ENCODE peak calls at places on chromosomes 12 and 14, in seven cellular contexts. O is suprapubic skin, S is AG04450, P is aorta, D is body of pancreas, W is esophagus muscularis mucosa, G is BE2C. X is an unnamed sample.

GRCh38 chr12:123748661-123749060 is 13.4 kb upstream of the DNAH10 start:
- DNase-seq in D (no peak), P (no peak), O (no peak), G (no peak), S (no peak), W (no peak), X (peak; percentile 25)

GRCh38 chr14:30211326-30211725 is 283.7 kb upstream of the PRKD1 start:
- DNase-seq in O (no peak), G (no peak), S (no peak), P (no peak), D (no peak), W (no peak), X (peak; percentile 55)

GRCh38 chr14:91250912-91251311 is 6.4 kb upstream of the GPR68 start:
- DNase-seq in P (no peak), O (no peak), D (no peak), W (no peak), G (peak; percentile 40), S (no peak), X (no peak)

GRCh38 chr12:104741072-104741471 is 217.0 kb downstream of the SLC41A2 start:
- DNase-seq in P (no peak), O (no peak), G (no peak), D (no peak), S (no peak), W (no peak), X (no peak)

GRCh38 chr12:58190624-58191023 is 249.3 kb downstream of the ATP23 start:
- DNase-seq in P (no peak), D (no peak), W (no peak), G (no peak), S (no peak), O (no peak), X (no peak)

GRCh38 chr14:74942164-74942563 is 13.2 kb downstream of the PGF start:
- DNase-seq in D (no peak), S (no peak), O (no peak), W (no peak), P (peak; percentile 67), G (no peak), X (no peak)

GRCh38 chr12:104952816-104953215 is 5.3 kb downstream of the SLC41A2 start:
- DNase-seq in S (no peak), D (no peak), P (no peak), O (no peak), G (no peak), W (no peak), X (no peak)

GRCh38 chr12:115166698-115167315 is 482.8 kb upstream of the TBX3 start:
- DNase-seq in S (peak; percentile 4), P (no peak), G (no peak), D (no peak), W (peak; percentile 66), O (no peak), X (peak; percentile 59)

GRCh38 chr14:50082784-50083466 is 33.4 kb downstream of the VCPKMT start:
- DNase-seq in O (no peak), P (no peak), D (no peak), W (no peak), S (peak; percentile 50), G (no peak), X (no peak)

GRCh38 chr14:77140343-77140936 is 1.2 kb downstream of the ZDHHC22 start:
- DNase-seq in D (no peak), W (no peak), P (no peak), S (no peak), O (no peak), G (no peak), X (no peak)

GRCh38 chr12:89064780-89065179 is 287.5 kb downstream of the DUSP6 start:
- DNase-seq in D (no peak), S (no peak), G (no peak), O (no peak), P (no peak), W (peak; percentile 47), X (no peak)

GRCh38 chr14:64952598-64953309 is 10.2 kb upstream of the GPX2 start:
- DNase-seq in D (no peak), P (no peak), G (no peak), S (no peak), W (no peak), O (peak; percentile 10), X (no peak)

GRCh38 chr12:106113042-106113441 is 25.7 kb downstream of the NUAK1 start:
- DNase-seq in S (no peak), P (no peak), G (no peak), O (no peak), W (no peak), D (no peak), X (no peak)

GRCh38 chr12:116146386-116146785 is 131.1 kb downstream of the MED13L start:
- DNase-seq in D (no peak), S (no peak), P (no peak), G (no peak), O (no peak), W (no peak), X (no peak)

GRCh38 chr12:49342066-49342913 is 4.4 kb upstream of the DNAJC22 start:
- DNase-seq in O (peak; percentile 85), W (peak; percentile 91), G (peak; percentile 97), D (peak; percentile 82), S (peak; percentile 30), P (peak; percentile 91), X (peak; percentile 79)

GRCh38 chr12:90936230-90937005 is 18.6 kb downstream of the CCER1 start:
- DNase-seq in W (no peak), P (peak; percentile 64), D (no peak), G (peak; percentile 16), O (no peak), S (no peak), X (no peak)

GRCh38 chr12:24393105-24393504 is 443.6 kb upstream of the SOX5 start:
- DNase-seq in G (no peak), O (no peak), S (no peak), P (no peak), D (no peak), W (no peak), X (no peak)

GRCh38 chr12:13368971-13369370 is 172.4 kb downstream of the EMP1 start:
- DNase-seq in W (peak; percentile 19), O (no peak), P (no peak), D (no peak), S (no peak), G (no peak), X (no peak)

GRCh38 chr12:113005759-113006158 is 27.4 kb downstream of the OAS2 start:
- DNase-seq in W (no peak), O (no peak), D (no peak), P (no peak), G (no peak), S (no peak), X (peak; percentile 37)

GRCh38 chr14:99030436-99030835 is 241.6 kb downstream of the BCL11B start:
- DNase-seq in D (no peak), P (no peak), O (peak; percentile 13), S (no peak), G (no peak), W (no peak), X (no peak)

GRCh38 chr12:65798903-65799302 is 25.4 kb upstream of the HMGA2 start:
- DNase-seq in G (no peak), W (no peak), D (no peak), S (no peak), P (no peak), O (no peak), X (no peak)

GRCh38 chr14:61331992-61332657 is 10.7 kb downstream of the PRKCH start:
- DNase-seq in P (no peak), W (no peak), S (no peak), D (no peak), O (no peak), G (no peak), X (no peak)

DNA sequence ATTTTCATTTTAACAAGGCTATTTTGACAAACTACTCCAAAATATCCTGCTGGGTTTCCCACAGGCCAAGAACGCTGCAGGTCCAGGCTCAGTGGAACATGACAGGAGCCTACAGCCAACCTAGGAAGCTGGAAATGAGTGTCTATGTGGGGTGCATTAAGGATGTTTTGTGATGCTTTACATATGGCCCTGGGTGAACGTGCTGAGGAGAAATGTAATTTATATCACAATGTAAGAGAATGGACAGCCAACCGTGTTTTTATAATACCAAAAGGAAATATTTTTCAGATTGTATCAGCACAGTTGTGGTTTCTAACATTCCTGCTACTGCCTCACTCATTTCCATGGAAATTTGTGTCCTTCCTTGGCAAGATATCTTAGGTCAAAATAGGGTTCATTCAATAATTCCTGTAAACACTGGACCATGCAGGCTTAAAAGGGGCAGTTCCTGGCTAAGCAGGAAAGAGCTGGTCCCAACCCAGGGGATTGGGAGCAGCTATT is 51.5 kb downstream of the ST8SIA1 start:
- DNase-seq in O (no peak), D (no peak), P (no peak), G (no peak), W (no peak), S (no peak), X (peak; percentile 91)
- H3K4me3 ChIP-seq in O (no peak overlapping the region), D (no peak overlapping the region), P (no peak overlapping the region), G (no peak overlapping the region), W (peak overlapping the region; percentile 12), S (peak overlapping the region; percentile 14), X (no peak overlapping the region)

GRCh38 chr12:34218193-34219045 is 196.1 kb downstream of the ALG10 start:
- DNase-seq in O (no peak), W (no peak), S (no peak), G (peak; percentile 69), D (peak; percentile 81), P (peak; percentile 81), X (peak; percentile 74)
- H3K4me3 ChIP-seq in O (peak overlapping the region; percentile 32), W (peak overlapping the region; percentile 34), S (no peak overlapping the region), G (peak overlapping the region; percentile 57), D (peak overlapping the region; percentile 19), P (peak overlapping the region; percentile 0), X (peak overlapping the region; percentile 32)

GRCh38 chr14:104223810-104224515 is 85.6 kb downstream of the KIF26A start:
- DNase-seq in P (peak; percentile 39), O (no peak), D (no peak), S (no peak), G (peak; percentile 93), W (no peak), X (no peak)
- H3K4me3 ChIP-seq in P (no peak overlapping the region), O (peak overlapping the region; percentile 25), D (no peak overlapping the region), S (no peak overlapping the region), G (peak overlapping the region; percentile 72), W (peak overlapping the region; percentile 15), X (no peak overlapping the region)

GRCh38 chr12:4915752-4916151 is 6.0 kb downstream of the KCNA1 start:
- DNase-seq in S (no peak), P (no peak), W (no peak), G (no peak), D (no peak), O (no peak), X (no peak)

GRCh38 chr12:4918950-4919660 is 9.4 kb downstream of the KCNA1 start:
- DNase-seq in G (no peak), D (no peak), W (no peak), P (no peak), O (no peak), S (no peak), X (peak; percentile 4)

GRCh38 chr12:4910502-4911315 is 1.0 kb downstream of the KCNA1 start:
- DNase-seq in D (no peak), O (no peak), W (peak; percentile 80), S (no peak), P (no peak), G (no peak), X (no peak)

GRCh38 chr12:4911316-4911994 is 1.8 kb downstream of the KCNA1 start:
- DNase-seq in O (no peak), G (no peak), S (no peak), P (peak; percentile 74), D (no peak), W (peak; percentile 55), X (no peak)

DNA sequence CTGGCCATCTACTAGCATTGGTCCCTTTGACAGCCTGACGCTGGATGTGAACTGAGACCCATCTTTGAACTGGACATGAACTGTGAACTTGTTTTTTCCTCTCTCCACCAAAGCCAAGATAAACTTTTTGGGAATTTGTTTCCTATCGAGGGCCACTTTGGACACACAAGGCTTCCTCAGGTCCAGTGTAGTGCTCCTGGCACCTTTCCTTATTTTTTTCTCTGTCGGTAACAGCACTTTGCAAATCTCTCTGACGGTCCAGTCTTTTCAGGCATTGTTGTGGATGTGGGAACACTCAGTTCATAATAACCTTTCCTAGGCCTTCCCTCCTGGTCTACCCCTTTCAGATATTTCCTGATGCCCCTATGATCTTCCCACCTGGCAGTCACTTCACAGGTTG is 5.0 kb downstream of the KCNA1 start:
- DNase-seq in G (no peak), S (no peak), D (no peak), P (no peak), W (no peak), O (no peak), X (no peak)
- H3K4me3 ChIP-seq in G (no peak overlapping the region), S (no peak overlapping the region), D (no peak overlapping the region), P (no peak overlapping the region), W (no peak overlapping the region), O (no peak overlapping the region), X (no peak overlapping the region)

X was measured in cardiac fibroblast.